ENCODE peak calls at places on chromosome 16, in five cellular contexts. L is IMR-90, B is H9, Q is neuronal stem cell, A is mesenchymal stem cell. K is an unnamed sample.

GRCh38 chr16:76854234-76854633 is 336.8 kb upstream of the MON1B start:
- DNase-seq in L (no peak), B (no peak), Q (no peak), A (no peak), K (peak; percentile 30)

GRCh38 chr16:55552621-55553020 is 13.9 kb upstream of the CAPNS2 start:
- DNase-seq in L (peak; percentile 69), B (no peak), Q (no peak), A (peak; percentile 67), K (no peak)

GRCh38 chr16:87607223-87607622 is 4.9 kb downstream of the JPH3 start:
- DNase-seq in L (no peak), B (no peak), Q (no peak), A (no peak), K (no peak)

GRCh38 chr16:23901178-23902131 is 65.7 kb downstream of the PRKCB start:
- DNase-seq in L (no peak), B (no peak), Q (no peak), A (no peak), K (peak; percentile 53)

GRCh38 chr16:3479654-3480216 is 15.6 kb downstream of the C16orf90 start:
- DNase-seq in L (no peak), B (no peak), Q (no peak), A (no peak), K (no peak)

GRCh38 chr16:73065617-73066313 is 17.8 kb upstream of the ZFHX3 start:
- DNase-seq in L (no peak), B (peak; percentile 48), Q (peak; percentile 21), A (peak; percentile 34), K (peak; percentile 60)

GRCh38 chr16:51155901-51156810 is 5.1 kb upstream of the SALL1 start:
- DNase-seq in L (peak; percentile 49), B (no peak), Q (no peak), A (peak; percentile 72), K (peak; percentile 71)

GRCh38 chr16:5025171-5025632 is 8.5 kb downstream of the NAGPA start:
- DNase-seq in L (no peak), B (peak; percentile 85), Q (peak; percentile 46), A (no peak), K (peak; percentile 75)

GRCh38 chr16:12348733-12349704 is 372.5 kb downstream of the SNX29 start:
- DNase-seq in L (no peak), B (no peak), Q (no peak), A (no peak), K (no peak)

GRCh38 chr16:13911871-13912270 is 8.1 kb upstream of the ERCC4 start:
- DNase-seq in L (no peak), B (no peak), Q (no peak), A (no peak), K (no peak)
- H3K4me1 ChIP-seq in L (peaks cover 3% of the 10 kb centered on the region), B (no peaks in the 10 kb centered on the region), Q (no peaks in the 10 kb centered on the region), A (no peaks in the 10 kb centered on the region), K (no peaks in the 10 kb centered on the region)

GRCh38 chr16:85480727-85481101 is 132.4 kb upstream of the GSE1 start:
- DNase-seq in L (no peak), B (no peak), Q (no peak), A (no peak), K (no peak)
- H4K8ac ChIP-seq in L (no peak overlapping the region), B (no peak overlapping the region), Q (no peak overlapping the region), A (no peak overlapping the region), K (no peak overlapping the region)

DNA sequence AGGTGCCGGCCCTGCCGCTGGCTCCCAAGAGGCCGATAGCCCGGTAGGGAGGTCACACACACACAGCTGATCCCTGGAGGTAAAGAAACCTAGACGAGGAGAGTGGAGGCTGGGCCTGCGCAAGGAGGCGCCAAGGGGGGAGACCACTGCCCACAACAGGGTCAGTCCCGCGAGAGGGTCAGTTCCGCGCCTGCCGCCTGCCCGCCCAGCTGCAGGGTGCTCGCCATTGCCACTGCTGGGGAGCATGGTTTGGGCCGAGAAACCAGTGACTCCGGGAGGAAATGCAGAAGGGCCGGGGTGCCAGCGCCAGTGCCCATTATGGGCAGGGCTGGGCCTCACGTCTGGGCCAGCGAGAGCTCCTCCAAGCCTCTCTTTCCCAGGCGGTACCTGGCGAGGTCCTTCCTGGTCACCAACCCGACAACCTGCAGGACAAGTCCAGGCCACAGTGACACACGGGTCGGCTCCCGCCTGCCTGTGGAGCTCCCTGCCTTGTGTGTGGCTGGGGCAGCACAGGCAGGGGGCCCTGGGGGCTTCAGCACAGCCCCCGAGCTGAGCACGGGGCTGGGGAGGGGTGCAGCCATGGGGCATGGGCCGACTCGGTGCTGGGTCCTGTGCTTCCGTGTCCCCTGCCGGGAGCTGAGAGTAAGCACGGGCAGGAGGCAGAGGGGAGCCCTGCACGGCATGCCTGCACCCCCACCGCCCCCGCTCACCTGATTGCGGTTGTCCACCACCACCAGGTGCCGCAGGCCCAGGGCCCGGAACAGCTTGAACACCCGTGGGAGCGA is 2.1 kb upstream of the CCDC154 start:
- DNase-seq in L (no peak), B (no peak), Q (no peak), A (no peak), K (no peak)
- H3K9ac ChIP-seq in L (no peak overlapping the region), B (no peak overlapping the region), Q (peak overlapping the region; percentile 4), A (no peak overlapping the region), K (no peak overlapping the region)

GRCh38 chr16:56852401-56852730 is 12.6 kb upstream of the SLC12A3 start:
- DNase-seq in L (no peak), B (no peak), Q (no peak), A (no peak), K (no peak)
- H3K4me1 ChIP-seq in L (peaks cover 33% of the 10 kb centered on the region), B (peaks cover 2% of the 10 kb centered on the region), Q (peaks cover 10% of the 10 kb centered on the region), A (peaks cover 29% of the 10 kb centered on the region), K (peaks cover 5% of the 10 kb centered on the region)

GRCh38 chr16:78307824-78308528 is 208.5 kb downstream of the WWOX start:
- DNase-seq in L (no peak), B (no peak), Q (no peak), A (no peak), K (peak; percentile 70)
- H4K8ac ChIP-seq in L (no peak overlapping the region), B (no peak overlapping the region), Q (no peak overlapping the region), A (no peak overlapping the region), K (no peak overlapping the region)

DNA sequence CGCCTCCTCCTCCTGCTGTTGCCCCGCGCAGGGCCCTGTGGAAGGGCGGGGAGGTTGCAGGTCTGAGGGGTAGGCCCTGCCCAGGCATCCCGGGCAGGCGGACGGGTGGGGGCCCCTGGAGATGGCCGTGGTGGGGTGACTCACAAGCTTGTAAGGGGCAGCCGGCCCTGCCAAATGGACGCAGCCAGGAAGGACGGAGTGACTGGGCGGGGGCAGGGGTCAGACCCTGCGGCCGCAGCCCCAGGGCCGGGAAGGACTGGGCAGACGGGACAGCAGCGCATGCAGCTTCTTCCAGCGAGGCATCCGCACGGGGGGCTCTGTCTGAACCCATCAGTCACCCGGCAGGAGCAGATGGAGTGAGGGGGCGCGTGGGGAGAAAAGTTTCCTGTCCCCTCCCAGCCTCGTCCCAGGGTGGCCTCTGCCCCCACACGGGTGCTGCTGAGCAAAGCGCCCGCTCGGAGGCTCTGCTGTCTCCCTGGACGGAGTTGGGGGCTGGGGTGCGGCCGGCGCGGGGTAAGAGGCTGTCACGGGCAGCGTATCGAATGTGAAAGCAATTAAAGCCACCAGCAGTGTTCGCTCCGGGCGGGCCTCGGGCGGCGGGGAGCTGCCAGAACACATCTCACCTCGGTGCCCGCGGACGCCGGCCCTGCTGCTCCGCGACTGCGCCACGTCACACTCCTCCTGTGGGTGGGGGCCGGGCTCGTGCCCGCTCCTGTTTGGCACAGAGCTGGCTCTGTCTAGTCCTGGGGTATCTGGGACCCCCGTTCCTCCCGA is 5.4 kb upstream of the PRR35 start:
- DNase-seq in L (peak; percentile 52), B (no peak), Q (no peak), A (peak; percentile 48), K (no peak)
- H3K9ac ChIP-seq in L (no peak overlapping the region), B (no peak overlapping the region), Q (no peak overlapping the region), A (peak overlapping the region; percentile 80), K (no peak overlapping the region)

GRCh38 chr16:85586360-85587145 is 26.6 kb upstream of the GSE1 start:
- DNase-seq in L (peak; percentile 70), B (no peak), Q (no peak), A (no peak), K (no peak)
- H3K4me1 ChIP-seq in L (peaks cover 37% of the 10 kb centered on the region), B (peaks cover 12% of the 10 kb centered on the region), Q (peaks cover 42% of the 10 kb centered on the region), A (peaks cover 51% of the 10 kb centered on the region), K (peaks cover 16% of the 10 kb centered on the region)

GRCh38 chr16:67935096-67935401 is 1.6 kb downstream of the PSMB10 start:
- DNase-seq in L (no peak), B (no peak), Q (no peak), A (no peak), K (no peak)
- H4K8ac ChIP-seq in L (peak overlapping the region; percentile 89), B (no peak overlapping the region), Q (no peak overlapping the region), A (peak overlapping the region; percentile 2), K (no peak overlapping the region)

GRCh38 chr16:57145964-57146647 is 39.7 kb downstream of the PSME3IP1 start:
- DNase-seq in L (no peak), B (no peak), Q (no peak), A (no peak), K (no peak)

GRCh38 chr16:57147381-57148191 is 38.3 kb downstream of the PSME3IP1 start:
- DNase-seq in L (peak; percentile 46), B (peak; percentile 45), Q (no peak), A (no peak), K (no peak)

GRCh38 chr16:57145046-57145963 is 40.5 kb downstream of the PSME3IP1 start:
- DNase-seq in L (no peak), B (peak; percentile 27), Q (no peak), A (no peak), K (no peak)

GRCh38 chr16:57148481-57148880 is 37.4 kb downstream of the PSME3IP1 start:
- DNase-seq in L (no peak), B (peak; percentile 35), Q (no peak), A (no peak), K (no peak)

DNA sequence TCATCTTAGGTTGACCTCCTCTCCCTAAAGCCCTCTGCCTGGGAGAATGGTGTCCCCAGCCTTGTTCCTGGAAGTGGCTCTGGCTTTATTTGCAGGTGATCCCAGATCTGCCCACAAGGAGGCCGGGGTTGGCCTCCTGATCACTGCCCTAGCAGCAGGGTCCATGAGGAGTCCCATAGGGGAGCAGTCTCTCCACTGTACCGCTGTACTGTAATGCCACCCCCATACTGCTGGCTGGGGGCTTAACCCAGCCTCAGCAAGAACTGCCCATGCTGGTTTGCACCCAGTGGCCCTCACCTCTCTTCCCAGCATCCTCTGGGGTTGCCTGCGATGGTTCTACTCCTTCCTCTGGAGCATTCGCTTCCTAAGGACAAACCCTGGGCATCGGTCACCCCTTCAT is 39.1 kb downstream of the PSME3IP1 start:
- DNase-seq in L (no peak), B (peak; percentile 74), Q (no peak), A (peak; percentile 11), K (peak; percentile 72)
- H3K9ac ChIP-seq in L (no peak overlapping the region), B (no peak overlapping the region), Q (no peak overlapping the region), A (no peak overlapping the region), K (no peak overlapping the region)

GRCh38 chr16:84717484-84717883 is 17.7 kb downstream of the USP10 start:
- DNase-seq in L (no peak), B (no peak), Q (no peak), A (no peak), K (no peak)
- H3K4me1 ChIP-seq in L (peaks cover 10% of the 10 kb centered on the region), B (no peaks in the 10 kb centered on the region), Q (no peaks in the 10 kb centered on the region), A (peaks cover 18% of the 10 kb centered on the region), K (peaks cover 6% of the 10 kb centered on the region)